ENCODE peak calls at places on chromosomes 4 and X, in four cellular contexts. One of them, this sample, is unnamed.

GRCh38 chr4:185669288-185669687 is 134.0 kb upstream of the PDLIM3 start:
- DNase-seq in HepG2: no peak
- DNase-seq in HCT116: no peak
- DNase-seq in K562: no peak
- DNase-seq in this sample: no peak

GRCh38 chrX:43961699-43962098 is 11.5 kb downstream of the NDP start:
- DNase-seq in HepG2: no peak
- DNase-seq in K562: peak; percentile 6
- DNase-seq in HCT116: no peak
- DNase-seq in this sample: no peak

GRCh38 chr4:138235419-138235952 is 6.7 kb downstream of the SLC7A11 start:
- DNase-seq in HCT116: peak; percentile 15
- DNase-seq in HepG2: no peak
- DNase-seq in K562: peak; percentile 29
- DNase-seq in this sample: no peak

GRCh38 chrX:133258481-133258880 is 40.3 kb upstream of the TFDP3 start:
- DNase-seq in HCT116: no peak
- DNase-seq in HepG2: no peak
- DNase-seq in K562: no peak
- DNase-seq in this sample: no peak

GRCh38 chrX:119687661-119688413 is 5.1 kb downstream of the SEPTIN6 start:
- DNase-seq in HepG2: no peak
- DNase-seq in K562: no peak
- DNase-seq in HCT116: no peak
- DNase-seq in this sample: no peak

GRCh38 chr4:167171928-167172327 is 62.4 kb downstream of the SPOCK3 start:
- DNase-seq in K562: no peak
- DNase-seq in HepG2: no peak
- DNase-seq in HCT116: no peak
- DNase-seq in this sample: no peak

GRCh38 chr4:26368685-26369084 is 47.9 kb downstream of the RBPJ start:
- DNase-seq in HCT116: no peak
- DNase-seq in K562: no peak
- DNase-seq in HepG2: no peak
- DNase-seq in this sample: no peak

GRCh38 chr4:17173300-17173699 is 274.9 kb upstream of the LDB2 start:
- DNase-seq in K562: no peak
- DNase-seq in HepG2: no peak
- DNase-seq in HCT116: no peak
- DNase-seq in this sample: no peak

GRCh38 chrX:50648151-50648550 is 165.8 kb downstream of the SHROOM4 start:
- DNase-seq in K562: no peak
- DNase-seq in HCT116: no peak
- DNase-seq in HepG2: no peak
- DNase-seq in this sample: no peak

GRCh38 chr4:178102139-178102538 is 659.9 kb upstream of the AGA start:
- DNase-seq in HepG2: no peak
- DNase-seq in HCT116: no peak
- DNase-seq in K562: no peak
- DNase-seq in this sample: no peak

GRCh38 chr4:67883463-67883862 is 339 bp downstream of the TMPRSS11D start:
- DNase-seq in K562: no peak
- DNase-seq in HCT116: no peak
- DNase-seq in HepG2: no peak
- DNase-seq in this sample: no peak

GRCh38 chr4:105548483-105548882 is 3.9 kb upstream of the ARHGEF38 start:
- DNase-seq in HepG2: no peak
- DNase-seq in K562: no peak
- DNase-seq in HCT116: no peak
- DNase-seq in this sample: no peak

DNA sequence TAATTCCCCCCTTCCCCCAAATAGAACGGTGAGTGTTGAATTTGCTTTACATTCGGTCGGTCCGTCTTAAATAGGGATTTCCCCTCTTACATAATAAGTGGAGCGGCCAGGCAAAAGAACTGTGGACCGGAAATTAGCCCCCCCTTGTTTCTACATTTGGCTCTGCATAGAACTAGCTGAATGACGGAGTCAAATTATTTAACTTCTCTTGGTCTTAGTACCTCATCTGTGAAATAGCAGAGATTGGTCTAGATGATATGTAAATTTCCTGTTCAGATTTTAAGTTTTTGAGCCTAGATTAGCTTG is 1.3 kb downstream of the SPATA18 start:
- DNase-seq in HCT116: no peak
- DNase-seq in K562: no peak
- DNase-seq in HepG2: peak; percentile 54
- DNase-seq in this sample: no peak
- TF ChIP-seq TCF7L2 in HCT116: no peak
- TF ChIP-seq TCF7L2 in K562: no peak
- TF ChIP-seq TCF7L2 in HepG2: no peak
- TF ChIP-seq TCF7L2 in this sample: no peak

GRCh38 chr4:7343353-7343655 is 91.4 kb downstream of the PSAPL1 start:
- DNase-seq in HCT116: no peak
- DNase-seq in K562: no peak
- DNase-seq in HepG2: no peak
- DNase-seq in this sample: no peak
- TF ChIP-seq TCF7L2 in HCT116: no peak
- TF ChIP-seq TCF7L2 in K562: no peak
- TF ChIP-seq TCF7L2 in HepG2: no peak
- TF ChIP-seq TCF7L2 in this sample: no peak

GRCh38 chrX:135981662-135982061 is 3.6 kb upstream of the SLC9A6 start:
- DNase-seq in K562: peak; percentile 13
- DNase-seq in HepG2: no peak
- DNase-seq in HCT116: no peak
- DNase-seq in this sample: no peak

GRCh38 chrX:135985123-135985973 is at the start of gene SLC9A6:
- DNase-seq in HepG2: peak; percentile 27
- DNase-seq in HCT116: no peak
- DNase-seq in K562: peak; percentile 84
- DNase-seq in this sample: no peak

GRCh38 chrX:135982860-135983259 is 2.4 kb upstream of the SLC9A6 start:
- DNase-seq in HCT116: no peak
- DNase-seq in HepG2: no peak
- DNase-seq in K562: peak; percentile 8
- DNase-seq in this sample: no peak

GRCh38 chrX:135985974-135986312 is 708 bp downstream of the SLC9A6 start:
- DNase-seq in K562: peak; percentile 9
- DNase-seq in HCT116: no peak
- DNase-seq in HepG2: no peak
- DNase-seq in this sample: no peak

DNA sequence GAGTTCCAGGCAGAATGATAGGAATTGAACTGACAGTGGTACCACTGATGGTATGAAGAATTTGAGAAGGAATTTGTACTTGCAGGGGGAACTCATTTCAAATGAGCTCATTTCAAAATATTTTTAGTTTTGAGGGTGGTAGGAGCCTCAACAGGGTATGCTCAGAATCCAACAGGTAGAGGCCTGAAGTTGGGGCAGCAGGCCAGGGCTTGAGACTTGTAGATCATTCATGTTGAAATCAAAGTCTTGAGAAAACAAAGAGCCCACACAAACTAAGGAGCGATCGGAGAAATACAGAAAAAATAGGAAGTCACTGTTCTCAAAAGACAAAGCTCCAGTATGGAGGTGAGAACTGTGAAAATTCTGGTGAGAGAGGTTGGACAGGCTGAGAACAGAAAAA is 1.0 kb upstream of the SLC9A6 start:
- DNase-seq in HCT116: no peak
- DNase-seq in K562: no peak
- DNase-seq in HepG2: no peak
- DNase-seq in this sample: no peak
- TF ChIP-seq TCF7L2 in HCT116: no peak
- TF ChIP-seq TCF7L2 in K562: no peak
- TF ChIP-seq TCF7L2 in HepG2: no peak
- TF ChIP-seq TCF7L2 in this sample: no peak

GRCh38 chrX:85029043-85029442 is 25.4 kb downstream of the APOOL start:
- DNase-seq in HCT116: no peak
- DNase-seq in HepG2: no peak
- DNase-seq in K562: no peak
- DNase-seq in this sample: no peak

GRCh38 chrX:85037114-85037513 is 33.4 kb downstream of the APOOL start:
- DNase-seq in HepG2: no peak
- DNase-seq in HCT116: no peak
- DNase-seq in K562: no peak
- DNase-seq in this sample: no peak

GRCh38 chrX:85026170-85026569 is 22.5 kb downstream of the APOOL start:
- DNase-seq in K562: no peak
- DNase-seq in HCT116: no peak
- DNase-seq in HepG2: no peak
- DNase-seq in this sample: no peak

DNA sequence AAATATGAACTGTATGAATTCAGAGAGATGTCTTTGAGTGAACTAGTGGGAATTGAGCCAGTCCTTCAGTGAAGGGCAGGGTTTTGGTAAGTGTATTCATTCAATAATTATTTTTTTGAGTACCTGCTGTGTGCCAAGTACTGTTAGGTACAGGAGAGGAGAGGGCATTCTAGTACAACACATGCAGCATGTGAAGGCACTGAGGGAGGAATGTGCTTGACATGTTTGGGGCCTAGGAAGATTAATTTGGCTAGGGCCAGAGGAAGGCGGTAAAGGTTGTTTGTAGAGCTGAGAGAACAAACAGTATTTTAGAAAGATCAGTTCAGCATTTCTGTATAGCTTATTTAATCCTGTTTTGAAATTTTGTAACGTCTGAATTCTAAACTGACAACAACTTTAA is 27.8 kb downstream of the APOOL start:
- DNase-seq in K562: no peak
- DNase-seq in HCT116: no peak
- DNase-seq in HepG2: no peak
- DNase-seq in this sample: no peak
- TF ChIP-seq TCF7L2 in K562: no peak
- TF ChIP-seq TCF7L2 in HCT116: no peak
- TF ChIP-seq TCF7L2 in HepG2: no peak
- TF ChIP-seq TCF7L2 in this sample: no peak

DNA sequence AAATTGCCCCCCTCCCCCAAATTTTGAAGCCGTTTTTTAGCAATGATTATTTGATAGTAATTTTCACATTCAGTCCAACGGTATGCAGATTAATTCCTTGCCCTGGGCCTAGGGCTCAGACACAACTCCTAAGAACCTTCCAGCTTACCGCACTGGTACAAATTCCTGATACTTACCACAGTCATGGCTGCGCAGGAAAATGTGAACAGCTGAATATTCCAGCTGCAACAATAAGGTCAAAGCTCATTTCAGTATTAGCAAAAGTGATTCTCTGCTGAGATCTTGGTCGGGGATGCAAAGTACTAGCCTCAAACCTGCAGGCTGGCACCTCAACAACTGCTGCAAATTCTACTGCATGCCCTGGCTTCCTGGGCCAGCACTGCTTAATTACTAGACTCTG is 3.0 kb downstream of the ATP11C start:
- DNase-seq in HepG2: peak; percentile 28
- DNase-seq in HCT116: no peak
- DNase-seq in K562: no peak
- DNase-seq in this sample: no peak
- TF ChIP-seq TCF7L2 in HepG2: no peak
- TF ChIP-seq TCF7L2 in HCT116: no peak
- TF ChIP-seq TCF7L2 in K562: no peak
- TF ChIP-seq TCF7L2 in this sample: no peak

DNA sequence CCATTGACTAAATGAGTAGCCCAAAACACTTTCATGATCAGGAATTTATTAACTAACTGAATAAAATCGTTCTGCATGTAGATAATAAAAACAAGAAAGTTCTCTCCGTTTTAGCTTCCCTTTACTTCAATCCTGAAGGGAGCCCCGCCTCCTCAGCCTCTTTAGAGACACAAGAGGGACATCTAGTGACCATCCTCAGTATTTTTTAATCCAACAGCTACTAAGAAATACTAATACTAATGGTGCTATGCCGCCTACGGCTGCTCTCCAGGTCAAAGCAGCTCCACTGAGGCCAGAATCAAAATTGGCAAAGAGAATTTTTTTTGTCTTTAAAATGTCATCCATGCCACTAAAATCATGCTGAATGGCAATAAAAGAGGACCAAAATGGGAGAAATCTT is 3.2 kb upstream of the PCDH19 start:
- DNase-seq in K562: peak; percentile 40
- DNase-seq in HCT116: no peak
- DNase-seq in HepG2: peak; percentile 33
- DNase-seq in this sample: no peak
- TF ChIP-seq TCF7L2 in K562: no peak
- TF ChIP-seq TCF7L2 in HCT116: no peak
- TF ChIP-seq TCF7L2 in HepG2: no peak
- TF ChIP-seq TCF7L2 in this sample: no peak

GRCh38 chr4:156190606-156191005 is 236.9 kb upstream of the CTSO start:
- DNase-seq in HepG2: no peak
- DNase-seq in HCT116: no peak
- DNase-seq in K562: no peak
- DNase-seq in this sample: no peak
- TF ChIP-seq TCF7L2 in HepG2: no peak
- TF ChIP-seq TCF7L2 in HCT116: no peak
- TF ChIP-seq TCF7L2 in K562: no peak
- TF ChIP-seq TCF7L2 in this sample: no peak

GRCh38 chr4:121711263-121712000 is 14.7 kb upstream of the ANXA5 start:
- DNase-seq in HCT116: peak; percentile 77
- DNase-seq in HepG2: peak; percentile 70
- DNase-seq in K562: peak; percentile 83
- DNase-seq in this sample: no peak
- TF ChIP-seq TCF7L2 in HCT116: peak; percentile 85
- TF ChIP-seq TCF7L2 in HepG2: no peak
- TF ChIP-seq TCF7L2 in K562: no peak
- TF ChIP-seq TCF7L2 in this sample: no peak

This sample was measured in Panc1.